ENCODE peak calls at places on chromosomes 1 and 21, in six cellular contexts. T, F, Q, I, P and V are unnamed samples.

GRCh38 chr1:61241864-61242472 is 159.6 kb downstream of the NFIA start:
- DNase-seq in T (no peak), F (no peak), I (no peak), Q (no peak), P (no peak), V (no peak)

GRCh38 chr1:168202941-168203654 is 22.7 kb upstream of the SFT2D2 start:
- DNase-seq in Q (no peak), P (no peak), T (no peak), F (no peak), I (peak; percentile 85), V (no peak)

GRCh38 chr1:76433528-76433927 is 359.0 kb downstream of the ST6GALNAC3 start:
- DNase-seq in T (no peak), F (no peak), P (no peak), I (no peak), Q (no peak), V (no peak)

GRCh38 chr1:197466813-197467212 is 198.8 kb downstream of the CRB1 start:
- DNase-seq in P (no peak), T (no peak), F (no peak), I (no peak), Q (no peak), V (no peak)

GRCh38 chr1:21329209-21329844 is 39.1 kb upstream of the ECE1 start:
- DNase-seq in I (peak; percentile 98), Q (no peak), T (no peak), F (no peak), P (no peak), V (no peak)

GRCh38 chr1:17045140-17045539 is 8.7 kb downstream of the SDHB start:
- DNase-seq in F (no peak), P (no peak), I (no peak), Q (no peak), T (no peak), V (no peak)

GRCh38 chr1:24276791-24277190 is 42.4 kb upstream of the GRHL3 start:
- DNase-seq in T (no peak), I (peak; percentile 19), P (no peak), Q (no peak), F (no peak), V (no peak)

GRCh38 chr1:161233102-161233501 is 4.9 kb downstream of the NR1I3 start:
- DNase-seq in F (no peak), P (no peak), T (no peak), I (no peak), Q (no peak), V (no peak)

GRCh38 chr1:15187175-15187810 is 33.7 kb downstream of the TMEM51 start:
- DNase-seq in T (no peak), I (no peak), P (no peak), Q (no peak), F (no peak), V (no peak)

GRCh38 chr1:231803353-231803752 is 176.8 kb downstream of the DISC1 start:
- DNase-seq in I (no peak), P (no peak), T (no peak), F (no peak), Q (no peak), V (no peak)

GRCh38 chr1:15178571-15179484 is 25.3 kb downstream of the TMEM51 start:
- DNase-seq in Q (no peak), P (no peak), I (no peak), T (no peak), F (no peak), V (no peak)

GRCh38 chr21:36757246-36757645 is 58.3 kb downstream of the SIM2 start:
- DNase-seq in Q (no peak), P (no peak), F (no peak), T (no peak), I (no peak), V (no peak)

GRCh38 chr1:60825593-60825992 is 256.8 kb upstream of the NFIA start:
- DNase-seq in F (no peak), P (no peak), T (no peak), I (no peak), Q (no peak), V (no peak)

GRCh38 chr21:38787461-38788274 is 18.1 kb upstream of the ETS2 start:
- DNase-seq in P (no peak), Q (no peak), F (peak; percentile 82), I (peak; percentile 99), T (no peak), V (peak; percentile 27)

GRCh38 chr1:42682739-42683529 is 716 bp downstream of the YBX1 start:
- DNase-seq in F (peak; percentile 90), Q (no peak), I (peak; percentile 31), P (no peak), T (peak; percentile 59), V (peak; percentile 56)

GRCh38 chr1:71296551-71296950 is 215.7 kb upstream of the ZRANB2 start:
- DNase-seq in P (no peak), I (no peak), T (no peak), F (no peak), Q (no peak), V (no peak)

GRCh38 chr1:109341944-109342925 is 35.4 kb upstream of the MYBPHL start:
- DNase-seq in I (no peak), T (no peak), Q (no peak), F (no peak), P (no peak), V (no peak)

GRCh38 chr1:93816970-93817738 is 61.9 kb downstream of the DNTTIP2 start:
- DNase-seq in T (no peak), P (no peak), F (peak; percentile 34), I (peak; percentile 29), Q (no peak), V (no peak)
- TF ChIP-seq POLR2AphosphoS5 in T (no peak), P (no peak), F (no peak), I (no peak), Q (no peak), V (no peak)

GRCh38 chr1:36769886-36770830 is 264.2 kb downstream of the GRIK3 start:
- DNase-seq in F (no peak), P (no peak), Q (no peak), I (no peak), T (no peak), V (no peak)
- TF ChIP-seq TAF1 in F (no peak), P (no peak), Q (no peak), I (no peak), T (no peak), V (no peak)

GRCh38 chr1:203291201-203292096 is 13.9 kb upstream of the BTG2 start:
- DNase-seq in P (no peak), I (peak; percentile 59), Q (no peak), T (no peak), F (no peak), V (no peak)

GRCh38 chr1:203289281-203289981 is 15.9 kb upstream of the BTG2 start:
- DNase-seq in P (peak; percentile 99), T (peak; percentile 72), F (peak; percentile 83), Q (no peak), I (no peak), V (peak; percentile 78)

GRCh38 chr1:203288351-203288894 is 16.9 kb upstream of the BTG2 start:
- DNase-seq in Q (no peak), I (no peak), T (no peak), P (no peak), F (no peak), V (no peak)

GRCh38 chr1:203289982-203290260 is 15.4 kb upstream of the BTG2 start:
- DNase-seq in P (no peak), I (no peak), T (no peak), Q (no peak), F (no peak), V (no peak)

DNA sequence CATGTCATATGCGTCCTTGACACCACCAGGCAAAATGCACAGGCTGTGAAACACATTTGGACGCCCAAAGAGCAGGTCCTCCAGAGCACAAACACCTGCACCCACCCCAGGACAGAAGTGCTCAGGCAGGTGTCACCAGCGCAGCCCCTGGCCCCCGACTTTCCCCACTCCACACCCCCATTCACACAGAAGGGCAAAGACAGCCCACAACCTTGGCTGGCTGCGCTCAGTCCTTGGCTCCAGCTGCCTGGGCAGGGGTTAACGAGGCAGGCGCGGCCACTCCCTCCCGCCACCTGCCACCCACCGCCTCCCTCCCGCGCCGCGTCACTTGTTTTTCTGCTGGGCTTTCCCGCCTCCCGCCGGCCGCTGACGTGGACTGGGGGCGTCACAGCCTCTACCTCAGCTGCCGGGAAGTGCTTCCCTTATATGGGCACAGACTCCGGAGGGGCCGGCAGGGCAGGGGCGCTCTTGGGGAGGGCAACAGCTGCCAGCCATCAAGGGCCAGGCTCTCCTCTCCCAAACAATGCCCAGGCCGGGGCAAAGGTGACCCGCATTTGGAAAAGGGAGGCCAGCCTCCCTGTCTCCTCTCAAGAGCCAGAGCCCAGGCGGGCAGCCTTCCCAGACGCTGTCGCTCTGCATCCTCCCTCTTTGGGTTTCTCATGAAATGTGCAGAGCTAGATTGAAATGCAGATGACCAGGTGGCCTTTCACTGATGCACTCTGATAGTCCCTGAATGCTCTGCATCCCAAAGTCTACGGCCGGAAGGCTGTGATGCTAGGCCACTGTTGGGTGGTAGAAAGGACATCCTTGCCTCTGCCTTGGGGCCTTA is 14.8 kb upstream of the BTG2 start:
- DNase-seq in F (peak; percentile 85), P (no peak), Q (peak; percentile 46), T (peak; percentile 77), I (peak; percentile 53), V (peak; percentile 91)
- TF ChIP-seq POLR2A in F (no peak), P (peak; percentile 86), Q (no peak), T (peak; percentile 84), I (no peak), V (peak; percentile 69)

GRCh38 chr1:211503542-211503941 is 11.6 kb upstream of the RD3 start:
- DNase-seq in F (no peak), P (no peak), Q (no peak), I (no peak), T (no peak), V (no peak)

GRCh38 chr1:211497489-211498045 is 5.6 kb upstream of the RD3 start:
- DNase-seq in Q (no peak), F (no peak), I (no peak), P (no peak), T (no peak), V (no peak)

GRCh38 chr1:211507365-211507764 is 15.4 kb upstream of the RD3 start:
- DNase-seq in I (no peak), P (no peak), T (no peak), Q (no peak), F (no peak), V (no peak)

GRCh38 chr1:211501671-211502413 is 9.9 kb upstream of the RD3 start:
- DNase-seq in F (no peak), Q (no peak), I (no peak), T (no peak), P (no peak), V (no peak)
- TF ChIP-seq POLR2AphosphoS5 in F (no peak), Q (no peak), I (no peak), T (no peak), P (no peak), V (no peak)

GRCh38 chr1:10530281-10530740 is 55.6 kb downstream of the PEX14 start:
- DNase-seq in I (no peak), P (no peak), Q (peak; percentile 62), F (peak; percentile 41), T (no peak), V (no peak)
- TF ChIP-seq TAF1 in I (no peak), P (no peak), Q (no peak), F (no peak), T (no peak), V (no peak)